ENCODE peak calls at places on chromosomes 4 and X, in eight cellular contexts. E, T, U, X, P, G, B and O are unnamed samples.

GRCh38 chr4:7887415-7887814 is 52.2 kb downstream of the AFAP1 start:
- DNase-seq in B (no peak), E (no peak), X (no peak), U (no peak), P (no peak), T (no peak), G (no peak), O (no peak)

GRCh38 chr4:73335717-73336116 is 68.4 kb upstream of the ALB start:
- DNase-seq in G (no peak), E (no peak), U (no peak), T (no peak), B (no peak), P (no peak), X (no peak), O (no peak)

GRCh38 chrX:153685179-153685536 is 2.6 kb upstream of the SLC6A8 start:
- DNase-seq in T (no peak), G (no peak), X (no peak), P (no peak), U (no peak), E (no peak), B (no peak), O (no peak)

GRCh38 chr4:83831588-83831987 is 295.7 kb downstream of the GPAT3 start:
- DNase-seq in G (no peak), X (no peak), B (no peak), E (no peak), P (peak), T (no peak), U (no peak), O (no peak)

GRCh38 chr4:171390626-171391025 is 422.6 kb upstream of the GALNTL6 start:
- DNase-seq in G (no peak), B (no peak), E (no peak), P (no peak), T (no peak), U (no peak), X (no peak), O (peak)

GRCh38 chrX:38036471-38036870 is 30.1 kb downstream of the SYTL5 start:
- DNase-seq in G (no peak), B (no peak), X (peak), T (no peak), E (no peak), U (no peak), P (peak), O (no peak)

GRCh38 chr4:118869808-118870342 is 18.8 kb upstream of the SYNPO2 start:
- DNase-seq in G (no peak), T (peak), E (no peak), X (peak), B (no peak), P (peak), U (peak), O (no peak)

GRCh38 chrX:109841869-109842579 is 109.0 kb upstream of the ACSL4 start:
- DNase-seq in P (peak), T (peak), G (no peak), U (peak), X (peak), B (no peak), E (no peak), O (no peak)

GRCh38 chrX:109856974-109857373 is 123.9 kb upstream of the ACSL4 start:
- DNase-seq in P (peak), G (peak), B (no peak), E (no peak), T (peak), X (peak), U (peak), O (no peak)

GRCh38 chr4:91984466-91984865 is 319.3 kb upstream of the GRID2 start:
- DNase-seq in G (no peak), P (no peak), X (no peak), U (no peak), B (no peak), T (no peak), E (no peak), O (no peak)

GRCh38 chr4:76641758-76642157 is 206.7 kb downstream of the SHROOM3 start:
- DNase-seq in B (no peak), E (no peak), X (no peak), T (no peak), U (no peak), G (peak), P (no peak), O (no peak)

GRCh38 chr4:124710911-124711310 is 1.6 kb downstream of the ANKRD50 start:
- DNase-seq in G (peak), X (peak), U (peak), B (no peak), T (peak), E (peak), P (no peak), O (no peak)

GRCh38 chr4:23904639-23905061 is 14.8 kb upstream of the PPARGC1A start:
- DNase-seq in T (no peak), U (no peak), P (no peak), E (no peak), X (no peak), B (no peak), G (peak), O (no peak)

GRCh38 chr4:917466-917865 is 14.7 kb downstream of the GAK start:
- DNase-seq in X (no peak), T (no peak), U (no peak), E (no peak), G (no peak), P (no peak), B (no peak), O (no peak)

GRCh38 chrX:75603833-75604232 is 81.0 kb upstream of the ZDHHC15 start:
- DNase-seq in X (peak), E (no peak), B (no peak), G (peak), P (peak), T (peak), U (peak), O (peak)

GRCh38 chrX:129622757-129623301 is 31.9 kb downstream of the APLN start:
- DNase-seq in P (no peak), G (no peak), E (no peak), B (no peak), X (peak), T (peak), U (peak), O (no peak)

GRCh38 chrX:121871122-121871521 is 823.7 kb downstream of the GLUD2 start:
- DNase-seq in E (no peak), U (no peak), P (no peak), G (no peak), T (no peak), X (no peak), B (no peak), O (no peak)

GRCh38 chr4:124053872-124054538 is 657.4 kb downstream of the SPRY1 start:
- DNase-seq in G (no peak), U (peak), X (peak), P (no peak), B (no peak), T (peak), E (no peak), O (no peak)

GRCh38 chr4:17707671-17708070 is 73.8 kb downstream of the FAM184B start:
- DNase-seq in U (no peak), P (no peak), T (no peak), E (no peak), G (no peak), B (no peak), X (no peak), O (no peak)

GRCh38 chr4:135007400-135007799 is 805.8 kb upstream of the PABPC4L start:
- DNase-seq in G (no peak), T (no peak), B (no peak), X (no peak), E (no peak), U (no peak), P (no peak), O (no peak)

GRCh38 chrX:131792789-131793462 is 230.2 kb upstream of the STK26 start:
- DNase-seq in U (no peak), B (no peak), G (peak), X (peak), E (peak), T (peak), P (peak), O (no peak)